ENCODE peak calls at places on chromosomes 5 and 9, in four cellular contexts. One of them, this sample, is unnamed.
A peak's percentile ranks its signal among the peaks of the same experiment; 100 is the strongest.

GRCh38 chr5:139985733-139986132 is 57.4 kb downstream of the NRG2 start:
- DNase-seq in CD8-positive, alpha-beta memory T cell: no peak
- DNase-seq in activated naive CD4-positive, alpha-beta T cell: no peak
- DNase-seq in activated CD4-positive, alpha-beta T cell treated with anti-CD3 and anti-CD28 coated beads, Interleukin-2, amount 50 U/mL, for 48 hours: no peak
- DNase-seq in this sample: no peak

GRCh38 chr9:38339087-38339486 is 53.4 kb upstream of the ALDH1B1 start:
- DNase-seq in activated CD4-positive, alpha-beta T cell treated with anti-CD3 and anti-CD28 coated beads, Interleukin-2, amount 50 U/mL, for 48 hours: no peak
- DNase-seq in CD8-positive, alpha-beta memory T cell: no peak
- DNase-seq in activated naive CD4-positive, alpha-beta T cell: no peak
- DNase-seq in this sample: no peak

GRCh38 chr5:68251386-68251785 is 35.8 kb downstream of the PIK3R1 start:
- DNase-seq in CD8-positive, alpha-beta memory T cell: peak; percentile 13
- DNase-seq in activated naive CD4-positive, alpha-beta T cell: peak; percentile 42
- DNase-seq in activated CD4-positive, alpha-beta T cell treated with anti-CD3 and anti-CD28 coated beads, Interleukin-2, amount 50 U/mL, for 48 hours: peak; percentile 70
- DNase-seq in this sample: no peak

GRCh38 chr5:128213340-128213739 is 129.8 kb downstream of the SLC12A2 start:
- DNase-seq in activated CD4-positive, alpha-beta T cell treated with anti-CD3 and anti-CD28 coated beads, Interleukin-2, amount 50 U/mL, for 48 hours: peak; percentile 27
- DNase-seq in activated naive CD4-positive, alpha-beta T cell: no peak
- DNase-seq in CD8-positive, alpha-beta memory T cell: no peak
- DNase-seq in this sample: no peak

GRCh38 chr9:2623046-2623865 is 1.7 kb downstream of the VLDLR start:
- DNase-seq in CD8-positive, alpha-beta memory T cell: no peak
- DNase-seq in activated naive CD4-positive, alpha-beta T cell: no peak
- DNase-seq in activated CD4-positive, alpha-beta T cell treated with anti-CD3 and anti-CD28 coated beads, Interleukin-2, amount 50 U/mL, for 48 hours: no peak
- DNase-seq in this sample: no peak

GRCh38 chr5:179880848-179881590 is 22.4 kb upstream of the MRNIP start:
- DNase-seq in CD8-positive, alpha-beta memory T cell: no peak
- DNase-seq in activated naive CD4-positive, alpha-beta T cell: no peak
- DNase-seq in activated CD4-positive, alpha-beta T cell treated with anti-CD3 and anti-CD28 coated beads, Interleukin-2, amount 50 U/mL, for 48 hours: no peak
- DNase-seq in this sample: no peak

GRCh38 chr9:123998970-123999621 is 12.5 kb upstream of the LHX2 start:
- DNase-seq in activated naive CD4-positive, alpha-beta T cell: no peak
- DNase-seq in CD8-positive, alpha-beta memory T cell: no peak
- DNase-seq in activated CD4-positive, alpha-beta T cell treated with anti-CD3 and anti-CD28 coated beads, Interleukin-2, amount 50 U/mL, for 48 hours: no peak
- DNase-seq in this sample: no peak

GRCh38 chr9:127875306-127875966 is 2.0 kb downstream of the AK1 start:
- DNase-seq in CD8-positive, alpha-beta memory T cell: no peak
- DNase-seq in activated CD4-positive, alpha-beta T cell treated with anti-CD3 and anti-CD28 coated beads, Interleukin-2, amount 50 U/mL, for 48 hours: no peak
- DNase-seq in activated naive CD4-positive, alpha-beta T cell: no peak
- DNase-seq in this sample: no peak

GRCh38 chr5:172454355-172455086 is at the start of gene SH3PXD2B:
- DNase-seq in CD8-positive, alpha-beta memory T cell: peak; percentile 35
- DNase-seq in activated naive CD4-positive, alpha-beta T cell: no peak
- DNase-seq in activated CD4-positive, alpha-beta T cell treated with anti-CD3 and anti-CD28 coated beads, Interleukin-2, amount 50 U/mL, for 48 hours: peak; percentile 51
- DNase-seq in this sample: no peak

GRCh38 chr9:15081021-15081753 is 171.0 kb upstream of the FREM1 start:
- DNase-seq in activated CD4-positive, alpha-beta T cell treated with anti-CD3 and anti-CD28 coated beads, Interleukin-2, amount 50 U/mL, for 48 hours: no peak
- DNase-seq in activated naive CD4-positive, alpha-beta T cell: no peak
- DNase-seq in CD8-positive, alpha-beta memory T cell: no peak
- DNase-seq in this sample: no peak

GRCh38 chr5:81269751-81270686 is 31.4 kb upstream of the ZCCHC9 start:
- DNase-seq in activated naive CD4-positive, alpha-beta T cell: no peak
- DNase-seq in CD8-positive, alpha-beta memory T cell: no peak
- DNase-seq in activated CD4-positive, alpha-beta T cell treated with anti-CD3 and anti-CD28 coated beads, Interleukin-2, amount 50 U/mL, for 48 hours: no peak
- DNase-seq in this sample: no peak

GRCh38 chr9:78366827-78367226 is 69.9 kb downstream of the PSAT1 start:
- DNase-seq in activated CD4-positive, alpha-beta T cell treated with anti-CD3 and anti-CD28 coated beads, Interleukin-2, amount 50 U/mL, for 48 hours: no peak
- DNase-seq in activated naive CD4-positive, alpha-beta T cell: no peak
- DNase-seq in CD8-positive, alpha-beta memory T cell: no peak
- DNase-seq in this sample: no peak

GRCh38 chr9:14119694-14120514 is 194.0 kb downstream of the NFIB start:
- DNase-seq in activated naive CD4-positive, alpha-beta T cell: no peak
- DNase-seq in CD8-positive, alpha-beta memory T cell: no peak
- DNase-seq in activated CD4-positive, alpha-beta T cell treated with anti-CD3 and anti-CD28 coated beads, Interleukin-2, amount 50 U/mL, for 48 hours: no peak
- DNase-seq in this sample: no peak

GRCh38 chr5:133977858-133978257 is 9.4 kb upstream of the C5orf15 start:
- DNase-seq in CD8-positive, alpha-beta memory T cell: no peak
- DNase-seq in activated CD4-positive, alpha-beta T cell treated with anti-CD3 and anti-CD28 coated beads, Interleukin-2, amount 50 U/mL, for 48 hours: no peak
- DNase-seq in activated naive CD4-positive, alpha-beta T cell: no peak
- DNase-seq in this sample: no peak

GRCh38 chr5:169724303-169724702 is 87.2 kb downstream of the DOCK2 start:
- DNase-seq in activated CD4-positive, alpha-beta T cell treated with anti-CD3 and anti-CD28 coated beads, Interleukin-2, amount 50 U/mL, for 48 hours: no peak
- DNase-seq in activated naive CD4-positive, alpha-beta T cell: no peak
- DNase-seq in CD8-positive, alpha-beta memory T cell: no peak
- DNase-seq in this sample: no peak

GRCh38 chr9:4301971-4302427 is 2.1 kb upstream of the GLIS3 start:
- DNase-seq in activated CD4-positive, alpha-beta T cell treated with anti-CD3 and anti-CD28 coated beads, Interleukin-2, amount 50 U/mL, for 48 hours: peak; percentile 29
- DNase-seq in CD8-positive, alpha-beta memory T cell: no peak
- DNase-seq in activated naive CD4-positive, alpha-beta T cell: no peak
- DNase-seq in this sample: no peak

GRCh38 chr9:120151806-120152205 is 428.2 kb downstream of the CDK5RAP2 start:
- DNase-seq in CD8-positive, alpha-beta memory T cell: no peak
- DNase-seq in activated CD4-positive, alpha-beta T cell treated with anti-CD3 and anti-CD28 coated beads, Interleukin-2, amount 50 U/mL, for 48 hours: no peak
- DNase-seq in activated naive CD4-positive, alpha-beta T cell: no peak
- DNase-seq in this sample: no peak

GRCh38 chr9:75429531-75430454 is 341.5 kb downstream of the OSTF1 start:
- DNase-seq in activated CD4-positive, alpha-beta T cell treated with anti-CD3 and anti-CD28 coated beads, Interleukin-2, amount 50 U/mL, for 48 hours: no peak
- DNase-seq in activated naive CD4-positive, alpha-beta T cell: no peak
- DNase-seq in CD8-positive, alpha-beta memory T cell: no peak
- DNase-seq in this sample: no peak

GRCh38 chr5:154610321-154611154 is 132.5 kb upstream of the HAND1 start:
- DNase-seq in CD8-positive, alpha-beta memory T cell: no peak
- DNase-seq in activated naive CD4-positive, alpha-beta T cell: peak; percentile 11
- DNase-seq in activated CD4-positive, alpha-beta T cell treated with anti-CD3 and anti-CD28 coated beads, Interleukin-2, amount 50 U/mL, for 48 hours: peak; percentile 78
- DNase-seq in this sample: peak; percentile 3

GRCh38 chr9:109115931-109116541 is 3.7 kb downstream of the TMEM245 start:
- DNase-seq in CD8-positive, alpha-beta memory T cell: no peak
- DNase-seq in activated CD4-positive, alpha-beta T cell treated with anti-CD3 and anti-CD28 coated beads, Interleukin-2, amount 50 U/mL, for 48 hours: no peak
- DNase-seq in activated naive CD4-positive, alpha-beta T cell: no peak
- DNase-seq in this sample: no peak

GRCh38 chr9:74920944-74921626 is 31.6 kb downstream of the C9orf40 start:
- DNase-seq in activated naive CD4-positive, alpha-beta T cell: no peak
- DNase-seq in activated CD4-positive, alpha-beta T cell treated with anti-CD3 and anti-CD28 coated beads, Interleukin-2, amount 50 U/mL, for 48 hours: no peak
- DNase-seq in CD8-positive, alpha-beta memory T cell: no peak
- DNase-seq in this sample: no peak

GRCh38 chr5:72637058-72637457 is 129.8 kb upstream of the ZNF366 start:
- DNase-seq in CD8-positive, alpha-beta memory T cell: no peak
- DNase-seq in activated CD4-positive, alpha-beta T cell treated with anti-CD3 and anti-CD28 coated beads, Interleukin-2, amount 50 U/mL, for 48 hours: no peak
- DNase-seq in activated naive CD4-positive, alpha-beta T cell: no peak
- DNase-seq in this sample: no peak

GRCh38 chr9:131145245-131145644 is 19.9 kb downstream of the NUP214 start:
- DNase-seq in activated CD4-positive, alpha-beta T cell treated with anti-CD3 and anti-CD28 coated beads, Interleukin-2, amount 50 U/mL, for 48 hours: no peak
- DNase-seq in CD8-positive, alpha-beta memory T cell: no peak
- DNase-seq in activated naive CD4-positive, alpha-beta T cell: no peak
- DNase-seq in this sample: no peak

This sample was measured in activated T-helper 1 cell treated with Interleukin-2 at 50 U/mL for 16 hours.